ENCODE peak calls at places on chromosomes 12 and 14, in eight cellular contexts. Q is fibroblast of the aortic adventitia, O is mucosa of descending colon, R is left ventricle myocardium inferior, M is PC-9, S is fibroblast of lung, Z is AG09309, C is fibroblast of pulmonary artery. T is an unnamed sample.

GRCh38 chr12:65528127-65528526 is 249.6 kb downstream of the MSRB3 start:
- DNase-seq in Q (no peak), O (no peak), R (no peak), M (no peak), S (no peak), Z (no peak), C (no peak), T (no peak)

GRCh38 chr12:80627773-80628172 is 79.7 kb upstream of the MYF6 start:
- DNase-seq in Q (peak), O (no peak), R (no peak), M (no peak), S (peak), Z (peak), C (peak), T (peak)

GRCh38 chr14:81055971-81056370 is 100.5 kb downstream of the TSHR start:
- DNase-seq in Q (no peak), O (no peak), R (no peak), M (no peak), S (no peak), Z (no peak), C (no peak), T (no peak)

GRCh38 chr14:95419569-95419968 is 96.9 kb downstream of the SYNE3 start:
- DNase-seq in Q (no peak), O (no peak), R (no peak), M (no peak), S (no peak), Z (no peak), C (no peak), T (no peak)

GRCh38 chr12:93896427-93896826 is 219.3 kb downstream of the CRADD start:
- DNase-seq in Q (no peak), O (no peak), R (no peak), M (no peak), S (peak), Z (no peak), C (no peak), T (peak)

GRCh38 chr12:128069359-128069997 is 197.5 kb upstream of the TMEM132C start:
- DNase-seq in Q (peak), O (no peak), R (no peak), M (no peak), S (peak), Z (peak), C (peak), T (peak)

GRCh38 chr12:92061061-92061460 is 84.6 kb downstream of the BTG1 start:
- DNase-seq in Q (no peak), O (no peak), R (no peak), M (no peak), S (no peak), Z (no peak), C (no peak), T (no peak)

GRCh38 chr12:118103601-118104382 is at the start of gene VSIG10:
- DNase-seq in Q (peak), O (peak), R (peak), M (peak), S (peak), Z (peak), C (peak), T (peak)

GRCh38 chr12:14510574-14510973 is 57.1 kb downstream of the PLBD1 start:
- DNase-seq in Q (no peak), O (no peak), R (no peak), M (no peak), S (no peak), Z (no peak), C (no peak), T (no peak)

GRCh38 chr14:34038358-34039057 is 87.6 kb upstream of the EGLN3 start:
- DNase-seq in Q (no peak), O (no peak), R (no peak), M (peak), S (peak), Z (no peak), C (no peak), T (no peak)

GRCh38 chr12:466039-466438 is 6.3 kb downstream of the B4GALNT3 start:
- DNase-seq in Q (peak), O (no peak), R (no peak), M (no peak), S (no peak), Z (no peak), C (no peak), T (no peak)

GRCh38 chr14:84871734-84872133 is 658.2 kb upstream of the FLRT2 start:
- DNase-seq in Q (no peak), O (no peak), R (no peak), M (no peak), S (no peak), Z (no peak), C (no peak), T (no peak)

GRCh38 chr12:121626087-121626852 is at the start of gene ORAI1:
- DNase-seq in Q (peak), O (peak), R (peak), M (peak), S (peak), Z (no peak), C (peak), T (peak)

GRCh38 chr12:105113094-105113493 is 5.6 kb downstream of the WASHC4 start:
- DNase-seq in Q (no peak), O (no peak), R (no peak), M (no peak), S (no peak), Z (no peak), C (no peak), T (peak)

GRCh38 chr12:116153983-116154382 is 123.5 kb downstream of the MED13L start:
- DNase-seq in Q (no peak), O (no peak), R (no peak), M (no peak), S (no peak), Z (no peak), C (no peak), T (no peak)

GRCh38 chr12:115260807-115261161 is 576.8 kb upstream of the TBX3 start:
- DNase-seq in Q (no peak), O (no peak), R (no peak), M (no peak), S (no peak), Z (no peak), C (no peak), T (no peak)

GRCh38 chr12:89235189-89235993 is 116.9 kb downstream of the DUSP6 start:
- DNase-seq in Q (no peak), O (no peak), R (no peak), M (no peak), S (no peak), Z (no peak), C (peak), T (no peak)

GRCh38 chr14:51996148-51996746 is 6.9 kb downstream of the RTRAF start:
- DNase-seq in Q (peak), O (no peak), R (no peak), M (no peak), S (peak), Z (no peak), C (peak), T (peak)

GRCh38 chr12:116400671-116401357 is 123.3 kb upstream of the MED13L start:
- DNase-seq in Q (no peak), O (no peak), R (no peak), M (no peak), S (no peak), Z (no peak), C (no peak), T (no peak)

GRCh38 chr14:59969319-59969718 is 49.4 kb downstream of the LRRC9 start:
- DNase-seq in Q (no peak), O (no peak), R (no peak), M (no peak), S (peak), Z (no peak), C (peak), T (no peak)

GRCh38 chr12:106145539-106146447 is 7.0 kb upstream of the NUAK1 start:
- DNase-seq in Q (no peak), O (peak), R (peak), M (no peak), S (no peak), Z (no peak), C (peak), T (peak)

DNA sequence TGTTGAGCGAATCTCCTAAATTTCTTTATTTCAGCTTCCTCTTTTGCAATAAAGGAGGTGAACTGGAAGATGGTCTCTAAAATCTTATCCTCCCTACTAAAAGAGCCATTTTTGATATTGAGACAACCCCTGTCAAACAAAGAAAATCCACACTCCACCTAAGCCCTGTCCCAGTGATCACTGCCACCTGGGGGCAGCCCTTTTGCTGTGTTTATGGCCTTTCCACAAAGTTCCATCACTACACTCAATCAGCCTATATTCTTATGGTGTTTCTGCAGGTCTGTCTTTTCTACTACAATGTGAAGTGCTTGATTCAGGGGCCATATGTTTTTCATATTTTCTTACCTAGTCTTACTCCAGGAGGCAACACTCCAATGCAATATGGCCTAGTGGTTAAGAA is 163.7 kb downstream of the BMP4 start:
- DNase-seq in Q (no peak), O (no peak), R (no peak), M (no peak), S (no peak), Z (no peak), C (no peak), T (no peak)
- TF ChIP-seq CTCF in Q (peak), O (no peak), R (no peak), M (no peak), S (no peak), Z (peak), C (peak), T (peak)

GRCh38 chr12:108602961-108603704 is 5.2 kb upstream of the TMEM119 start:
- DNase-seq in Q (no peak), O (no peak), R (no peak), M (no peak), S (no peak), Z (no peak), C (no peak), T (no peak)

GRCh38 chr12:108602209-108602705 is 4.4 kb upstream of the TMEM119 start:
- DNase-seq in Q (no peak), O (no peak), R (no peak), M (no peak), S (no peak), Z (no peak), C (no peak), T (no peak)

GRCh38 chr12:108604208-108604941 is 6.5 kb upstream of the TMEM119 start:
- DNase-seq in Q (no peak), O (no peak), R (no peak), M (no peak), S (no peak), Z (no peak), C (no peak), T (no peak)

GRCh38 chr12:108605000-108605689 is 7.3 kb upstream of the TMEM119 start:
- DNase-seq in Q (no peak), O (no peak), R (no peak), M (no peak), S (no peak), Z (no peak), C (no peak), T (no peak)

DNA sequence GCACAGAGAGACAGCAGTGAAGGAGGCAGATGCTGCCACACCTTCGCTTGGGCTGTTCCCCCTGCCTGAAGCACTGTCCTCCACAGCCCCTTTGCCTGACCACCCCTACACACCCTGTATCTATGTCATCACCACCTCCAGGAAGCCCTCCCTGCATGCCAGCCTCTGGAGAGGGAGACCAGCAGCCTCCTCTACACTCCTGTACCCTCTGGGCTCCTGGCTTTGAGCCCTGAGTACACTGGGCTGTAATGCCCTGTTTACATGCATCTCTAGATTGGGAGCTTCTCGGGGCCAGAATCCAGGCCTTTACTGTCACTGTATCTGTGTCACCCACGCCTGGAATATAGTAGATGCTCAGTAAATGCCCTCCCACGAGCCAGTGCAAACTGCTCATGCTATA is 5.9 kb upstream of the TMEM119 start:
- DNase-seq in Q (no peak), O (no peak), R (no peak), M (no peak), S (no peak), Z (no peak), C (no peak), T (no peak)
- H3K4me3 ChIP-seq in Q (no peak), O (no peak), R (no peak), M (no peak), S (no peak), Z (no peak), C (no peak), T (no peak)

GRCh38 chr14:104550849-104551728 is 28.5 kb upstream of the C14orf180 start:
- DNase-seq in Q (no peak), O (peak), R (no peak), M (no peak), S (no peak), Z (no peak), C (no peak), T (no peak)
- TF ChIP-seq CTCF in Q (no peak), O (no peak), R (no peak), M (peak), S (no peak), Z (no peak), C (no peak), T (no peak)

GRCh38 chr14:30131698-30132097 is 204.1 kb upstream of the PRKD1 start:
- DNase-seq in Q (no peak), O (no peak), R (no peak), M (no peak), S (peak), Z (no peak), C (no peak), T (no peak)

GRCh38 chr14:30129795-30130194 is 202.1 kb upstream of the PRKD1 start:
- DNase-seq in Q (peak), O (no peak), R (no peak), M (no peak), S (peak), Z (no peak), C (no peak), T (peak)

GRCh38 chr14:30132201-30132600 is 204.6 kb upstream of the PRKD1 start:
- DNase-seq in Q (no peak), O (no peak), R (no peak), M (no peak), S (no peak), Z (no peak), C (no peak), T (no peak)
- H3K4me3 ChIP-seq in Q (no peak), O (no peak), R (no peak), M (no peak), S (no peak), Z (no peak), C (no peak), T (no peak)

GRCh38 chr14:73489481-73490175 is 1.1 kb upstream of the RIOX1 start:
- DNase-seq in Q (no peak), O (no peak), R (no peak), M (peak), S (no peak), Z (no peak), C (no peak), T (no peak)

GRCh38 chr14:73494593-73494992 is 3.9 kb downstream of the RIOX1 start:
- DNase-seq in Q (no peak), O (no peak), R (no peak), M (no peak), S (no peak), Z (no peak), C (no peak), T (no peak)

GRCh38 chr14:73492661-73493060 is 1.9 kb downstream of the RIOX1 start:
- DNase-seq in Q (no peak), O (no peak), R (no peak), M (no peak), S (no peak), Z (no peak), C (no peak), T (no peak)

GRCh38 chr14:73491977-73492552 is 1.3 kb downstream of the RIOX1 start:
- DNase-seq in Q (no peak), O (no peak), R (no peak), M (no peak), S (no peak), Z (no peak), C (no peak), T (no peak)

GRCh38 chr14:73491256-73491976 is 683 bp downstream of the RIOX1 start:
- DNase-seq in Q (peak), O (peak), R (peak), M (peak), S (peak), Z (no peak), C (peak), T (peak)
- TF ChIP-seq CTCF in Q (no peak), O (no peak), R (no peak), M (no peak), S (no peak), Z (no peak), C (no peak), T (no peak)